ENCODE peak calls at places on chromosomes 12 and 14, in eight cellular contexts. One of them, this sample, is unnamed.
A peak's percentile ranks its signal among the peaks of the same experiment; 100 is the strongest.

GRCh38 chr12:58575281-58575680 is 345.0 kb downstream of the LRIG3 start:
- DNase-seq in A549: no peak
- DNase-seq in lower lobe of right lung: no peak
- DNase-seq in astrocyte: peak; percentile 54
- DNase-seq in RWPE1: no peak
- DNase-seq in GM10248: no peak
- DNase-seq in pancreas: no peak
- DNase-seq in foreskin keratinocyte: no peak
- DNase-seq in this sample: no peak

GRCh38 chr12:104494137-104494815 is 37.5 kb downstream of the CHST11 start:
- DNase-seq in lower lobe of right lung: peak; percentile 51
- DNase-seq in pancreas: no peak
- DNase-seq in foreskin keratinocyte: no peak
- DNase-seq in RWPE1: no peak
- DNase-seq in astrocyte: no peak
- DNase-seq in A549: no peak
- DNase-seq in GM10248: no peak
- DNase-seq in this sample: no peak

GRCh38 chr12:121794532-121795028 is 1.1 kb upstream of the RHOF start:
- DNase-seq in RWPE1: no peak
- DNase-seq in pancreas: peak; percentile 70
- DNase-seq in lower lobe of right lung: no peak
- DNase-seq in A549: no peak
- DNase-seq in foreskin keratinocyte: no peak
- DNase-seq in astrocyte: no peak
- DNase-seq in GM10248: no peak
- DNase-seq in this sample: no peak

GRCh38 chr14:64760146-64760755 is 56.0 kb downstream of the PLEKHG3 start:
- DNase-seq in GM10248: peak; percentile 76
- DNase-seq in A549: peak; percentile 91
- DNase-seq in RWPE1: peak; percentile 61
- DNase-seq in foreskin keratinocyte: no peak
- DNase-seq in lower lobe of right lung: peak; percentile 75
- DNase-seq in pancreas: peak; percentile 83
- DNase-seq in astrocyte: peak; percentile 15
- DNase-seq in this sample: peak; percentile 79

GRCh38 chr12:12133785-12134184 is 63.0 kb downstream of the BCL2L14 start:
- DNase-seq in RWPE1: no peak
- DNase-seq in foreskin keratinocyte: no peak
- DNase-seq in lower lobe of right lung: no peak
- DNase-seq in A549: no peak
- DNase-seq in astrocyte: no peak
- DNase-seq in GM10248: no peak
- DNase-seq in pancreas: no peak
- DNase-seq in this sample: no peak

GRCh38 chr14:75864352-75864751 is 117.4 kb downstream of the TGFB3 start:
- DNase-seq in RWPE1: peak; percentile 68
- DNase-seq in GM10248: no peak
- DNase-seq in pancreas: no peak
- DNase-seq in lower lobe of right lung: no peak
- DNase-seq in foreskin keratinocyte: peak; percentile 86
- DNase-seq in astrocyte: peak; percentile 61
- DNase-seq in A549: no peak
- DNase-seq in this sample: no peak

GRCh38 chr12:3168223-3168770 is 91.1 kb downstream of the TSPAN9 start:
- DNase-seq in A549: no peak
- DNase-seq in foreskin keratinocyte: no peak
- DNase-seq in GM10248: no peak
- DNase-seq in RWPE1: no peak
- DNase-seq in lower lobe of right lung: no peak
- DNase-seq in pancreas: no peak
- DNase-seq in astrocyte: no peak
- DNase-seq in this sample: no peak

GRCh38 chr14:90330203-90331196 is 1.2 kb downstream of the NRDE2 start:
- DNase-seq in A549: no peak
- DNase-seq in astrocyte: no peak
- DNase-seq in foreskin keratinocyte: no peak
- DNase-seq in RWPE1: no peak
- DNase-seq in GM10248: no peak
- DNase-seq in lower lobe of right lung: no peak
- DNase-seq in pancreas: no peak
- DNase-seq in this sample: no peak

GRCh38 chr12:50572760-50573159 is 68.0 kb downstream of the DIP2B start:
- DNase-seq in pancreas: no peak
- DNase-seq in GM10248: no peak
- DNase-seq in lower lobe of right lung: no peak
- DNase-seq in astrocyte: no peak
- DNase-seq in A549: no peak
- DNase-seq in foreskin keratinocyte: no peak
- DNase-seq in RWPE1: no peak
- DNase-seq in this sample: no peak

GRCh38 chr14:94697773-94698556 is 71.9 kb downstream of the GSC start:
- DNase-seq in pancreas: no peak
- DNase-seq in RWPE1: no peak
- DNase-seq in A549: no peak
- DNase-seq in GM10248: no peak
- DNase-seq in lower lobe of right lung: no peak
- DNase-seq in foreskin keratinocyte: no peak
- DNase-seq in astrocyte: no peak
- DNase-seq in this sample: no peak

GRCh38 chr14:22892488-22892887 is 9.5 kb downstream of the REM2 start:
- DNase-seq in GM10248: no peak
- DNase-seq in RWPE1: no peak
- DNase-seq in A549: no peak
- DNase-seq in pancreas: no peak
- DNase-seq in foreskin keratinocyte: no peak
- DNase-seq in lower lobe of right lung: no peak
- DNase-seq in astrocyte: no peak
- DNase-seq in this sample: no peak

GRCh38 chr14:88842414-88842813 is 18.0 kb downstream of the TTC8 start:
- DNase-seq in lower lobe of right lung: no peak
- DNase-seq in RWPE1: no peak
- DNase-seq in foreskin keratinocyte: no peak
- DNase-seq in astrocyte: no peak
- DNase-seq in GM10248: no peak
- DNase-seq in A549: no peak
- DNase-seq in pancreas: no peak
- DNase-seq in this sample: no peak

GRCh38 chr12:11823593-11823992 is 174.1 kb downstream of the ETV6 start:
- DNase-seq in pancreas: no peak
- DNase-seq in foreskin keratinocyte: no peak
- DNase-seq in lower lobe of right lung: no peak
- DNase-seq in A549: no peak
- DNase-seq in RWPE1: no peak
- DNase-seq in GM10248: no peak
- DNase-seq in astrocyte: no peak
- DNase-seq in this sample: no peak

GRCh38 chr14:45716506-45716905 is 463.5 kb upstream of the MIS18BP1 start:
- DNase-seq in pancreas: no peak
- DNase-seq in astrocyte: no peak
- DNase-seq in A549: peak; percentile 2
- DNase-seq in foreskin keratinocyte: no peak
- DNase-seq in lower lobe of right lung: no peak
- DNase-seq in RWPE1: no peak
- DNase-seq in GM10248: no peak
- DNase-seq in this sample: peak; percentile 9

GRCh38 chr12:5512585-5512970 is 80.7 kb downstream of the NTF3 start:
- DNase-seq in RWPE1: no peak
- DNase-seq in pancreas: no peak
- DNase-seq in GM10248: no peak
- DNase-seq in foreskin keratinocyte: no peak
- DNase-seq in astrocyte: no peak
- DNase-seq in lower lobe of right lung: no peak
- DNase-seq in A549: no peak
- DNase-seq in this sample: no peak

GRCh38 chr12:106342397-106343212 is 14.9 kb upstream of the POLR3B start:
- DNase-seq in A549: peak; percentile 25
- DNase-seq in RWPE1: peak; percentile 51
- DNase-seq in GM10248: no peak
- DNase-seq in pancreas: no peak
- DNase-seq in foreskin keratinocyte: peak; percentile 27
- DNase-seq in astrocyte: peak; percentile 70
- DNase-seq in lower lobe of right lung: peak; percentile 65
- DNase-seq in this sample: no peak

DNA sequence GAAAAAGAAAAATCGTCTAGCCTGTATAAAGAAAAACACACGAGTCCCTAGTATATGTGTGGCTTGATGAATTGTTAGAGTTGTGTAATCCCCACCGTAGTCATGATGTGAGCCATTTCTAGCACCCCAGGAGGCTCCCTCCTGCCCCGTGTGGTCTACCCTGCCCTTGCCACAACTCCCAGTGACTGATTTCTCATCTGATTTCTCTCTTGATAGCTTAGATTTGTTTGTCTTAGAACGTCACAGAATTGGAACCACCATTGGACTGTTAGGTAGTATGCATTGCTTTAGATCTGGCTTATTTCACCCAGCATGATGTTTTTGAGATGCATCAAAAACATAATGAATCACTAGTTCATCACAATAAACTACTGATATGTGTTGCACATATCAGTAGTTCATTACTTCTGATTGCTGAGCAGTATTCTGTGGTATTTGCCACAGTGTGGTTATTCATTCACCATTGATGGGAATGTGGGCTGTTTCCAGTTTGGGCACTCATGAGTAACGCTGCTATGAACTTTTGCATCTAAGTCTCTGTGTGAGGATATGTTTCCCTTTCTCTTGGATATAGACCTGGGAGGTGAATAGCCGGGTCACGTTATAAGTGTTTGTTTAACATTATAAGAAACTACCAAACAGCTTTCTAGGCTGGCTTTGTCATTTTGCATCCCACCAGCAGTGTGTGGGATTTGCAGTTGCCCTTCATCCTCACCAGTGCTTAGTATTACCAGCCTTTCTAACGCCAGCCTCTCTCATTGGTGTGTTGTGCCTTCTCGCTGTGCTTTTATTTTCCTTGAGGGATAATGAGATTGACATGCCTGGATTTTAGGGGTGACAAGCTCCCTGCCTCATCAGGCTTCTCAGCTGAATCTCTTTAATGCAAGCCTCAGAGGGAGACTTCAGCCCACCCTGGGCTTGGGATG is 31.9 kb upstream of the NCOR2 start:
- DNase-seq in pancreas: no peak
- DNase-seq in foreskin keratinocyte: no peak
- DNase-seq in A549: no peak
- DNase-seq in RWPE1: no peak
- DNase-seq in lower lobe of right lung: no peak
- DNase-seq in astrocyte: peak; percentile 79
- DNase-seq in GM10248: no peak
- DNase-seq in this sample: no peak
- TF ChIP-seq CTCF in pancreas: no peak
- TF ChIP-seq CTCF in foreskin keratinocyte: peak; percentile 32
- TF ChIP-seq CTCF in A549: no peak
- TF ChIP-seq CTCF in RWPE1: no peak
- TF ChIP-seq CTCF in lower lobe of right lung: no peak
- TF ChIP-seq CTCF in astrocyte: peak; percentile 12
- TF ChIP-seq CTCF in GM10248: no peak
- TF ChIP-seq CTCF in this sample: no peak

GRCh38 chr12:54725233-54725843 is 77.2 kb upstream of the DCD start:
- DNase-seq in A549: peak; percentile 38
- DNase-seq in pancreas: no peak
- DNase-seq in lower lobe of right lung: no peak
- DNase-seq in GM10248: no peak
- DNase-seq in RWPE1: peak; percentile 12
- DNase-seq in astrocyte: no peak
- DNase-seq in foreskin keratinocyte: no peak
- DNase-seq in this sample: peak; percentile 46
- TF ChIP-seq CTCF in A549: peak; percentile 36
- TF ChIP-seq CTCF in pancreas: no peak
- TF ChIP-seq CTCF in lower lobe of right lung: peak; percentile 22
- TF ChIP-seq CTCF in GM10248: peak; percentile 19
- TF ChIP-seq CTCF in RWPE1: peak; percentile 19
- TF ChIP-seq CTCF in astrocyte: peak; percentile 17
- TF ChIP-seq CTCF in foreskin keratinocyte: peak; percentile 47
- TF ChIP-seq CTCF in this sample: peak; percentile 31

DNA sequence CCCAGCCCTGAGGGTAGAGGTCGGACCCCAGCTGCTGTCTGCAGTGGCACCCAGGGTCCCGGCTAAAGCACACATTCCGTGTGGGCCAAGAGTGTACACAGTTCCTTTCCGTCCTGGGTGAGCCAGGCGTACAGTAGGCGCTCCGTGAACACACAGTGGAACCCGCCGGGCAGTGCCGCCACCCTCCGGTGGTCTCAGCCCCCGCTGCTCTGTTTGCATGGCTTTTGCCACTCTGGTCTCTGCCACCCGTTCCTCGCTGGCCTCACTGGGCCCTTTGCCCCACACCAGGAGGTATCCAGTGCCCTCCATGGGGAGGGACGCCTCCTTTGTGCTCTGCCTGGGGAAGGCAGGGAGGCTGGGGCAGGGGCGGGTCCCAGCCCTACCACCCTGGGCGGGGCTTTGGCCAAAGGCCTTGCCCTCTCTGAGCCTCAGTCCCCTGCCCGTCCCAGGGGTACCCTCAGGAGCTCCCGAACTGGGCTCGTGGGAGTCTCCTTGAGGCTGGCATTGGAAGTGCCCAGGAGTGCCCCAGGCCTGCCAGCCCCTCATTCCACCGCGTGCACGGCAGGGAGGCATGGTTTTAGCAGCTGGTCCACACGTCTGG is 13.0 kb downstream of the TRMT61A start:
- DNase-seq in pancreas: no peak
- DNase-seq in lower lobe of right lung: peak; percentile 53
- DNase-seq in foreskin keratinocyte: no peak
- DNase-seq in GM10248: no peak
- DNase-seq in A549: no peak
- DNase-seq in astrocyte: no peak
- DNase-seq in RWPE1: no peak
- DNase-seq in this sample: no peak
- TF ChIP-seq CTCF in pancreas: no peak
- TF ChIP-seq CTCF in lower lobe of right lung: peak; percentile 6
- TF ChIP-seq CTCF in foreskin keratinocyte: peak; percentile 4
- TF ChIP-seq CTCF in GM10248: no peak
- TF ChIP-seq CTCF in A549: no peak
- TF ChIP-seq CTCF in astrocyte: no peak
- TF ChIP-seq CTCF in RWPE1: no peak
- TF ChIP-seq CTCF in this sample: no peak

DNA sequence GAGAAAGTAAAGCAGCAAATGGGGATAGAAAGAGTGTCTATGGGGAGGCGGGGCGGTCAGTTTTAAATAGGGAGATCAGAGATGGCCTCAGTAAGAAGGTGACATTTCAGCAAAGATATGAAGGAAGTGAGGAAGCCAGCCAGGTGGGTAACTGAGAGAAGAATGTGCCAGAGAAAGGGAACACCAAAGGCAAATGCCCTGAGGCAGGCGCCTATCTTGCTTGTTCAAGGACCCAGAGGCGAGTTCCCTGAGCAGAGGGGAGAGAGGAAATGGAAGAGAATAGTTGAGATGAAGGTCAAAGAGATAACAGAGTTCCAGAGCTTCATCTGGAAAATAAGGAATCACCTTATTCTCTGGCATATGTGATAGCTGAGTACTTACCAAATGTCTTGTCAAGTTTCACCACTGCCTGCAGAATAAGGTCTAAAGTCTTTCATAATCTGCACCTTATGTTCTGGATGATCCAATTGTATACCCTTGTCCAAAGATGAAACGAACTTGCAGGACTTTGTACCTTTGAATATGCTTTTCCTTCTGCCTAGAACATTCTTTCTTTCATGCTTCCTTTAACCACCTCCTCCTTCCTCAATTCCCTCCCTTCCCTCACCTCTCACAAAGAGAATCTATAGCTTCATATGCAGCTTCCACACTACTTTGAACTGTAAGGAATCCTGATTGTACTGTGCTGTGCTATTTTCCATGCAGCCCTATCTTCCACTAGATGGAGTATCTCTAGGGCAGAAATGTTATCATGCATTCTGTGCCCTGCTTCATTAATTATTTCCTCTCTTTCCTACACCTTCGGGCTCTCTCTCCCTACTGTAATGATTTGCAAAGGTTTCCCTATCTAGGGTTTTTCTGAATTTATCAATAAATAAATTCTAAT is 38.5 kb downstream of the GNPTAB start:
- DNase-seq in astrocyte: no peak
- DNase-seq in GM10248: no peak
- DNase-seq in foreskin keratinocyte: no peak
- DNase-seq in RWPE1: no peak
- DNase-seq in pancreas: no peak
- DNase-seq in lower lobe of right lung: no peak
- DNase-seq in A549: no peak
- DNase-seq in this sample: no peak
- TF ChIP-seq CTCF in astrocyte: peak; percentile 25
- TF ChIP-seq CTCF in GM10248: peak; percentile 31
- TF ChIP-seq CTCF in foreskin keratinocyte: peak; percentile 45
- TF ChIP-seq CTCF in RWPE1: peak; percentile 17
- TF ChIP-seq CTCF in pancreas: no peak
- TF ChIP-seq CTCF in lower lobe of right lung: peak; percentile 20
- TF ChIP-seq CTCF in A549: peak; percentile 40
- TF ChIP-seq CTCF in this sample: peak; percentile 20